ENCODE peak calls at places on chromosome 21, in six cellular contexts. N, J, Y, R, O and B are unnamed samples. For H3K4me1, the result is how much of the 10 kb centered on the place peaks cover.

GRCh38 chr21:40516336-40516735 is 330.6 kb downstream of the DSCAM start:
- DNase-seq in N (peak), J (peak), Y (no peak), R (no peak), O (peak), B (peak)

GRCh38 chr21:29232601-29233541 is 65.9 kb upstream of the BACH1 start:
- DNase-seq in N (no peak), J (no peak), Y (no peak), R (no peak), O (no peak), B (no peak)

GRCh38 chr21:46545363-46545762 is 59.5 kb downstream of the S100B start:
- DNase-seq in N (no peak), J (no peak), Y (peak), R (peak), O (no peak), B (no peak)

GRCh38 chr21:42311816-42312625 is 3.2 kb downstream of the TFF3 start:
- DNase-seq in N (no peak), J (no peak), Y (no peak), R (no peak), O (no peak), B (no peak)

GRCh38 chr21:44773291-44773932 is 28.2 kb downstream of the UBE2G2 start:
- DNase-seq in N (no peak), J (no peak), Y (no peak), R (no peak), O (no peak), B (no peak)

GRCh38 chr21:45866473-45867010 is 115.0 kb upstream of the COL6A1 start:
- DNase-seq in N (no peak), J (no peak), Y (no peak), R (no peak), O (no peak), B (no peak)

GRCh38 chr21:42969193-42969600 is 5.2 kb upstream of the PKNOX1 start:
- DNase-seq in N (no peak), J (no peak), Y (no peak), R (no peak), O (no peak), B (no peak)

GRCh38 chr21:43195131-43196021 is 26.6 kb downstream of the CRYAA start:
- DNase-seq in N (no peak), J (no peak), Y (peak), R (no peak), O (no peak), B (peak)

GRCh38 chr21:44569861-44570517 is 3.5 kb upstream of the KRTAP10-4 start:
- DNase-seq in N (no peak), J (no peak), Y (no peak), R (no peak), O (no peak), B (no peak)

GRCh38 chr21:23725576-23725975 is 1881.7 kb downstream of the MRPL39 start:
- DNase-seq in N (peak), J (no peak), Y (no peak), R (no peak), O (no peak), B (no peak)

GRCh38 chr21:42056468-42056867 is 14.6 kb upstream of the UMODL1 start:
- DNase-seq in N (no peak), J (no peak), Y (no peak), R (no peak), O (peak), B (no peak)

GRCh38 chr21:36260030-36260787 is 59.8 kb upstream of the MORC3 start:
- DNase-seq in N (peak), J (no peak), Y (no peak), R (no peak), O (peak), B (no peak)

GRCh38 chr21:27681038-27681437 is 714.1 kb upstream of the ADAMTS5 start:
- DNase-seq in N (no peak), J (no peak), Y (no peak), R (no peak), O (no peak), B (no peak)

GRCh38 chr21:43733529-43734071 is 14.7 kb downstream of the PDXK start:
- DNase-seq in N (no peak), J (peak), Y (no peak), R (no peak), O (peak), B (no peak)

GRCh38 chr21:27108228-27108627 is 141.3 kb upstream of the ADAMTS5 start:
- DNase-seq in N (no peak), J (no peak), Y (no peak), R (no peak), O (no peak), B (no peak)

GRCh38 chr21:37393030-37393429 is 26.5 kb downstream of the DYRK1A start:
- DNase-seq in N (no peak), J (no peak), Y (no peak), R (no peak), O (no peak), B (no peak)
- H3K4me3 ChIP-seq in N (no peak), J (no peak), Y (no peak), R (no peak), O (no peak), B (no peak)

GRCh38 chr21:14995695-14996490 is 68.9 kb downstream of the NRIP1 start:
- DNase-seq in N (peak), J (no peak), Y (no peak), R (no peak), O (peak), B (no peak)
- H3K4me1 ChIP-seq in N (under half), J (under half), Y (under half), R (under half), O (under half), B (under half)

GRCh38 chr21:38659936-38660332 is 145.8 kb upstream of the ETS2 start:
- DNase-seq in N (peak), J (no peak), Y (no peak), R (no peak), O (no peak), B (no peak)
- H3K4me3 ChIP-seq in N (peak), J (peak), Y (peak), R (no peak), O (no peak), B (peak)

GRCh38 chr21:31911138-31911907 is 38.5 kb downstream of the HUNK start:
- DNase-seq in N (no peak), J (no peak), Y (no peak), R (peak), O (no peak), B (no peak)
- H3K4me1 ChIP-seq in N (half or more), J (under half), Y (under half), R (under half), O (under half), B (under half)

GRCh38 chr21:16536661-16537359 is 807.0 kb downstream of the USP25 start:
- DNase-seq in N (no peak), J (no peak), Y (no peak), R (no peak), O (no peak), B (no peak)

GRCh38 chr21:16533692-16534407 is 804.1 kb downstream of the USP25 start:
- DNase-seq in N (no peak), J (no peak), Y (no peak), R (no peak), O (no peak), B (no peak)

GRCh38 chr21:16532841-16533240 is 803.1 kb downstream of the USP25 start:
- DNase-seq in N (no peak), J (no peak), Y (no peak), R (no peak), O (no peak), B (no peak)

GRCh38 chr21:16534408-16535099 is 804.8 kb downstream of the USP25 start:
- DNase-seq in N (no peak), J (peak), Y (peak), R (no peak), O (peak), B (peak)

DNA sequence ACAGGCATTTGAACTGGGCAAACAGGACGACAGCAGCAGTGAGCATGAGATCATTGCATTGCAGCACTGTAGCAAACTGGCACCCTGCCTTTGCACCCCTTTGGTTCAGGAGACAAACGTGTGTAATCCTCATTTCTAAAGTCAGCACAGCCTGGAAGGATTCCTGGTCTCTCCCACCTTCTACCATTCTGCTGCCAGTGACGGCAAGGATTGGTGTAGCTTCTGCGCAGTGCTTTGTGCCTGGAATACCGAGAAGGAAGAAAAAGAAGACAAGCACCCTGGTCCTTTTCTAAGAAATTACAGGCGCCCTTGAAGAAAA is 805.3 kb downstream of the USP25 start:
- DNase-seq in N (no peak), J (peak), Y (peak), R (peak), O (peak), B (peak)
- H3K4me3 ChIP-seq in N (no peak), J (peak), Y (peak), R (peak), O (no peak), B (peak)

DNA sequence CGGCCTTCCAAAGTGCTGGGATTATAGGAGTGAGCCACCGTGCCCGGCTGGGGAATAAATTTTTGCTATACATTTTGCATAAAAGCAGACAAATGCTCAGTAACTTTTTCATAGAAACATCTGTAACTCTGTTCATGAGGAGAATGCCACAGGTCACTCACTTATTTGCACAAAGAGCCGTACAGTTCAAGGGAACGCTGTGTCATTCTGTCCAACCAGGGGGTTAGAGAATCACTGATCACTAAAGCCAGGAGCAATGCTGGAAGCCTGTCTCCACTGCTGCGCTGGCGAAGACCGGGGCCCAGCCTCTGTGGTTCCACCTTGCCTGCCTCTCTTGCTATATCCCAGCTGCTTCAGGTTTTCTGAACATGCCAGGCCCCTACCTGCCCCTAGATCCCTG is 58.3 kb downstream of the RUNX1 start:
- DNase-seq in N (no peak), J (no peak), Y (no peak), R (no peak), O (no peak), B (no peak)
- H3K4me1 ChIP-seq in N (under half), J (under half), Y (under half), R (under half), O (under half), B (under half)